ENCODE peak calls at places on chromosomes 3 and 15, in eight cellular contexts. One of them, this sample, is unnamed.

GRCh38 chr3:148615385-148615784 is 82.3 kb upstream of the AGTR1 start:
- DNase-seq in ovary: no peak
- DNase-seq in SHP77 treated with DMSO at 0.1 percent for 48 hours: no peak
- DNase-seq in HFFc6: no peak
- DNase-seq in activated CD4-positive, alpha-beta T cell treated with anti-CD3 and anti-CD28 coated beads, Interleukin-2, amount 50 U/mL, for 1 hour: no peak
- DNase-seq in OCI-M1: no peak
- DNase-seq in AG08395: no peak
- DNase-seq in HTR-8/SVneo: no peak
- DNase-seq in this sample: no peak

GRCh38 chr3:168336276-168336675 is 240.6 kb upstream of the GOLIM4 start:
- DNase-seq in ovary: no peak
- DNase-seq in SHP77 treated with DMSO at 0.1 percent for 48 hours: no peak
- DNase-seq in HFFc6: no peak
- DNase-seq in activated CD4-positive, alpha-beta T cell treated with anti-CD3 and anti-CD28 coated beads, Interleukin-2, amount 50 U/mL, for 1 hour: no peak
- DNase-seq in OCI-M1: peak; percentile 37
- DNase-seq in AG08395: no peak
- DNase-seq in HTR-8/SVneo: no peak
- DNase-seq in this sample: no peak

GRCh38 chr3:106092792-106093191 is 224.0 kb upstream of the CBLB start:
- DNase-seq in ovary: no peak
- DNase-seq in SHP77 treated with DMSO at 0.1 percent for 48 hours: no peak
- DNase-seq in HFFc6: no peak
- DNase-seq in activated CD4-positive, alpha-beta T cell treated with anti-CD3 and anti-CD28 coated beads, Interleukin-2, amount 50 U/mL, for 1 hour: no peak
- DNase-seq in OCI-M1: no peak
- DNase-seq in AG08395: no peak
- DNase-seq in HTR-8/SVneo: no peak
- DNase-seq in this sample: no peak

GRCh38 chr3:121496841-121497240 is 48.9 kb downstream of the POLQ start:
- DNase-seq in ovary: no peak
- DNase-seq in SHP77 treated with DMSO at 0.1 percent for 48 hours: no peak
- DNase-seq in HFFc6: no peak
- DNase-seq in activated CD4-positive, alpha-beta T cell treated with anti-CD3 and anti-CD28 coated beads, Interleukin-2, amount 50 U/mL, for 1 hour: no peak
- DNase-seq in OCI-M1: no peak
- DNase-seq in AG08395: no peak
- DNase-seq in HTR-8/SVneo: no peak
- DNase-seq in this sample: no peak

GRCh38 chr3:141561426-141562034 is 74.7 kb downstream of the RASA2 start:
- DNase-seq in ovary: peak; percentile 38
- DNase-seq in SHP77 treated with DMSO at 0.1 percent for 48 hours: no peak
- DNase-seq in HFFc6: peak; percentile 48
- DNase-seq in activated CD4-positive, alpha-beta T cell treated with anti-CD3 and anti-CD28 coated beads, Interleukin-2, amount 50 U/mL, for 1 hour: peak; percentile 20
- DNase-seq in OCI-M1: peak; percentile 75
- DNase-seq in AG08395: peak; percentile 50
- DNase-seq in HTR-8/SVneo: peak; percentile 30
- DNase-seq in this sample: no peak

GRCh38 chr15:55897560-55898336 is 95.7 kb downstream of the NEDD4 start:
- DNase-seq in ovary: peak; percentile 51
- DNase-seq in SHP77 treated with DMSO at 0.1 percent for 48 hours: peak; percentile 31
- DNase-seq in HFFc6: peak; percentile 42
- DNase-seq in activated CD4-positive, alpha-beta T cell treated with anti-CD3 and anti-CD28 coated beads, Interleukin-2, amount 50 U/mL, for 1 hour: no peak
- DNase-seq in OCI-M1: peak; percentile 75
- DNase-seq in AG08395: peak; percentile 74
- DNase-seq in HTR-8/SVneo: peak; percentile 66
- DNase-seq in this sample: peak; percentile 73

GRCh38 chr3:190306513-190307163 is 15.6 kb downstream of the CLDN1 start:
- DNase-seq in ovary: peak; percentile 23
- DNase-seq in SHP77 treated with DMSO at 0.1 percent for 48 hours: peak; percentile 76
- DNase-seq in HFFc6: no peak
- DNase-seq in activated CD4-positive, alpha-beta T cell treated with anti-CD3 and anti-CD28 coated beads, Interleukin-2, amount 50 U/mL, for 1 hour: no peak
- DNase-seq in OCI-M1: no peak
- DNase-seq in AG08395: no peak
- DNase-seq in HTR-8/SVneo: no peak
- DNase-seq in this sample: no peak

GRCh38 chr3:14531856-14532395 is 8.2 kb downstream of the GRIP2 start:
- DNase-seq in ovary: no peak
- DNase-seq in SHP77 treated with DMSO at 0.1 percent for 48 hours: no peak
- DNase-seq in HFFc6: no peak
- DNase-seq in activated CD4-positive, alpha-beta T cell treated with anti-CD3 and anti-CD28 coated beads, Interleukin-2, amount 50 U/mL, for 1 hour: no peak
- DNase-seq in OCI-M1: no peak
- DNase-seq in AG08395: no peak
- DNase-seq in HTR-8/SVneo: no peak
- DNase-seq in this sample: no peak

GRCh38 chr3:116083686-116084085 is 361.6 kb downstream of the LSAMP start:
- DNase-seq in ovary: no peak
- DNase-seq in SHP77 treated with DMSO at 0.1 percent for 48 hours: no peak
- DNase-seq in HFFc6: no peak
- DNase-seq in activated CD4-positive, alpha-beta T cell treated with anti-CD3 and anti-CD28 coated beads, Interleukin-2, amount 50 U/mL, for 1 hour: no peak
- DNase-seq in OCI-M1: no peak
- DNase-seq in AG08395: no peak
- DNase-seq in HTR-8/SVneo: no peak
- DNase-seq in this sample: no peak